ENCODE peak calls at places on chromosomes 6 and 20, in five cellular contexts. F is GM04504, T is GM03348, X is PC-3, N is A172. L is an unnamed sample.
A peak's percentile ranks its signal among the peaks of the same experiment; 100 is the strongest.

GRCh38 chr20:32858873-32859372 is at the start of gene EFCAB8:
- DNase-seq in F (no peak), T (no peak), X (no peak), N (no peak), L (no peak)

GRCh38 chr6:104108587-104108986 is 751.1 kb downstream of the HACE1 start:
- DNase-seq in F (no peak), T (no peak), X (peak; percentile 85), N (no peak), L (no peak)

GRCh38 chr20:4533734-4534133 is 188.0 kb upstream of the PRND start:
- DNase-seq in F (no peak), T (no peak), X (no peak), N (no peak), L (no peak)

GRCh38 chr20:9081423-9081966 is 12.6 kb downstream of the PLCB4 start:
- DNase-seq in F (peak; percentile 52), T (peak; percentile 34), X (no peak), N (no peak), L (no peak)

GRCh38 chr20:40286991-40287531 is 402.0 kb downstream of the MAFB start:
- DNase-seq in F (no peak), T (no peak), X (no peak), N (no peak), L (no peak)

GRCh38 chr6:157527471-157527907 is 146.5 kb downstream of the ZDHHC14 start:
- DNase-seq in F (no peak), T (no peak), X (no peak), N (no peak), L (no peak)

GRCh38 chr20:38663660-38664059 is 60.6 kb upstream of the SLC32A1 start:
- DNase-seq in F (no peak), T (no peak), X (no peak), N (no peak), L (no peak)

GRCh38 chr6:149118737-149119653 is 198.5 kb upstream of the TAB2 start:
- DNase-seq in F (no peak), T (no peak), X (no peak), N (no peak), L (no peak)

GRCh38 chr20:57434390-57434700 is 43.1 kb downstream of the RBM38 start:
- DNase-seq in F (no peak), T (no peak), X (no peak), N (no peak), L (no peak)

GRCh38 chr6:81614292-81614691 is 138.2 kb downstream of the TENT5A start:
- DNase-seq in F (no peak), T (peak; percentile 16), X (peak; percentile 56), N (peak; percentile 41), L (no peak)

GRCh38 chr6:135162678-135163439 is 18.2 kb upstream of the MYB start:
- DNase-seq in F (no peak), T (peak; percentile 27), X (peak; percentile 55), N (peak; percentile 25), L (peak; percentile 18)

GRCh38 chr6:10429638-10430427 is 15.0 kb upstream of the TFAP2A start:
- DNase-seq in F (no peak), T (peak; percentile 55), X (peak; percentile 75), N (peak; percentile 74), L (peak; percentile 46)

GRCh38 chr6:35669441-35669776 is 19.3 kb downstream of the FKBP5 start:
- DNase-seq in F (no peak), T (no peak), X (peak; percentile 9), N (no peak), L (no peak)

GRCh38 chr6:134039116-134039515 is 13.3 kb downstream of the SLC2A12 start:
- DNase-seq in F (no peak), T (no peak), X (no peak), N (no peak), L (no peak)

GRCh38 chr6:39189915-39190544 is 39.2 kb downstream of the KCNK5 start:
- DNase-seq in F (no peak), T (peak; percentile 62), X (peak; percentile 55), N (no peak), L (peak; percentile 41)

GRCh38 chr6:29494131-29494530 is 6.4 kb upstream of the MAS1L start:
- DNase-seq in F (no peak), T (no peak), X (no peak), N (no peak), L (no peak)

GRCh38 chr6:134533991-134534390 is 216.1 kb upstream of the SGK1 start:
- DNase-seq in F (no peak), T (no peak), X (no peak), N (no peak), L (no peak)

GRCh38 chr6:83221886-83222479 is 28.8 kb downstream of the RWDD2A start:
- DNase-seq in F (peak; percentile 27), T (peak; percentile 37), X (peak; percentile 57), N (peak; percentile 48), L (peak; percentile 32)

GRCh38 chr6:156859686-156860085 is 82.5 kb downstream of the ARID1B start:
- DNase-seq in F (no peak), T (no peak), X (no peak), N (no peak), L (no peak)

GRCh38 chr20:23782366-23782983 is 31.7 kb upstream of the CST1 start:
- DNase-seq in F (no peak), T (peak; percentile 42), X (peak; percentile 68), N (peak; percentile 44), L (peak; percentile 44)

GRCh38 chr6:106097368-106098231 is 11.5 kb downstream of the PRDM1 start:
- DNase-seq in F (no peak), T (peak; percentile 47), X (peak; percentile 23), N (no peak), L (no peak)

GRCh38 chr6:127976796-127977195 is 75.9 kb upstream of the THEMIS start:
- DNase-seq in F (no peak), T (no peak), X (no peak), N (no peak), L (no peak)

L was measured in retina.